ENCODE peak calls at places on chromosomes 12 and 14, in nine cellular contexts. E, Z, O, R, V, P, D, X and U are unnamed samples.

GRCh38 chr14:72781476-72782181 is 112.3 kb downstream of the DPF3 start:
- DNase-seq in Z (no peak), P (no peak), D (peak), X (no peak), O (no peak), V (peak), E (peak), R (no peak), U (no peak)

GRCh38 chr12:107884769-107885694 is 110.5 kb downstream of the ASCL4 start:
- DNase-seq in P (peak), V (peak), D (peak), E (peak), R (peak), X (no peak), Z (peak), O (no peak), U (peak)

GRCh38 chr12:617304-617915 is 45.8 kb downstream of the NINJ2 start:
- DNase-seq in P (peak), V (peak), O (no peak), E (no peak), X (no peak), D (no peak), Z (peak), R (no peak), U (peak)

GRCh38 chr12:38585090-38585489 is 268.5 kb downstream of the ALG10B start:
- DNase-seq in D (no peak), Z (no peak), X (no peak), V (no peak), R (no peak), E (no peak), P (no peak), O (no peak), U (no peak)

GRCh38 chr14:97796511-97796910 is 999.3 kb downstream of the VRK1 start:
- DNase-seq in X (no peak), E (no peak), Z (no peak), O (no peak), V (no peak), P (no peak), R (no peak), D (no peak), U (no peak)

GRCh38 chr12:89261210-89261609 is 91.1 kb downstream of the DUSP6 start:
- DNase-seq in D (no peak), V (no peak), Z (no peak), P (no peak), E (no peak), X (no peak), O (no peak), R (no peak), U (no peak)

GRCh38 chr12:124862768-124863408 is 776 bp downstream of the SCARB1 start:
- DNase-seq in P (peak), R (no peak), E (peak), V (peak), Z (no peak), X (no peak), D (peak), O (no peak), U (no peak)

GRCh38 chr12:6927379-6927991 is at the start of gene ATN1:
- DNase-seq in R (peak), O (peak), X (no peak), P (peak), Z (peak), V (peak), E (no peak), D (peak), U (peak)

GRCh38 chr12:100895197-100895596 is 100.6 kb downstream of the ANO4 start:
- DNase-seq in D (no peak), E (no peak), R (no peak), Z (no peak), O (no peak), X (no peak), P (no peak), V (no peak), U (no peak)

GRCh38 chr12:42450248-42450647 is 124.3 kb downstream of the PPHLN1 start:
- DNase-seq in V (no peak), O (no peak), P (no peak), D (no peak), X (no peak), E (no peak), R (no peak), Z (no peak), U (no peak)

GRCh38 chr14:60348211-60348610 is 99.2 kb downstream of the PPM1A start:
- DNase-seq in O (no peak), X (no peak), Z (no peak), R (no peak), V (no peak), P (no peak), E (no peak), D (no peak), U (no peak)

GRCh38 chr12:1531160-1531653 is 63.2 kb downstream of the FBXL14 start:
- DNase-seq in O (no peak), X (no peak), D (no peak), P (no peak), R (no peak), V (no peak), E (no peak), Z (no peak), U (peak)

GRCh38 chr12:40262657-40263056 is 37.9 kb downstream of the LRRK2 start:
- DNase-seq in V (no peak), O (no peak), D (no peak), R (no peak), X (no peak), Z (no peak), P (no peak), E (no peak), U (no peak)

GRCh38 chr12:118164798-118165486 is 29.0 kb downstream of the PEBP1 start:
- DNase-seq in X (no peak), P (peak), D (peak), Z (no peak), V (peak), R (no peak), E (peak), O (no peak), U (peak)

GRCh38 chr14:64938972-64939816 is 3.4 kb downstream of the GPX2 start:
- DNase-seq in E (no peak), D (no peak), Z (no peak), P (no peak), X (no peak), O (no peak), V (peak), R (no peak), U (no peak)

GRCh38 chr12:2884810-2885209 is 5.9 kb upstream of the TULP3 start:
- DNase-seq in E (no peak), R (no peak), Z (no peak), V (no peak), X (no peak), D (no peak), P (no peak), O (no peak), U (no peak)

GRCh38 chr12:122473543-122474323 is 27.0 kb downstream of the ZCCHC8 start:
- DNase-seq in R (no peak), X (peak), D (no peak), Z (no peak), O (peak), P (no peak), V (no peak), E (peak), U (no peak)

GRCh38 chr12:6554168-6554989 is 1.5 kb downstream of the IFFO1 start:
- DNase-seq in R (peak), P (peak), Z (peak), X (peak), D (peak), E (peak), O (no peak), V (peak), U (peak)

GRCh38 chr12:15978431-15978950 is 67.4 kb downstream of the DERA start:
- DNase-seq in E (peak), Z (no peak), R (no peak), V (peak), P (no peak), X (no peak), D (no peak), O (no peak), U (no peak)

GRCh38 chr12:116057356-116057755 is 220.1 kb downstream of the MED13L start:
- DNase-seq in V (no peak), R (no peak), E (no peak), D (no peak), O (no peak), Z (no peak), X (no peak), P (no peak), U (no peak)

GRCh38 chr14:51368721-51369163 is 128.7 kb downstream of the TMX1 start:
- DNase-seq in V (no peak), O (peak), D (no peak), E (peak), P (no peak), X (no peak), Z (no peak), R (no peak), U (no peak)

GRCh38 chr12:42129595-42130204 is 15.0 kb downstream of the GXYLT1 start:
- DNase-seq in P (peak), D (peak), V (peak), R (no peak), O (no peak), Z (no peak), X (no peak), E (peak), U (no peak)

GRCh38 chr12:120936197-120936596 is 32.0 kb upstream of the SPPL3 start:
- DNase-seq in D (no peak), X (no peak), V (no peak), Z (no peak), P (no peak), E (no peak), O (no peak), R (no peak), U (no peak)

GRCh38 chr12:85963322-85963721 is 89.2 kb downstream of the NTS start:
- DNase-seq in P (no peak), R (no peak), O (no peak), Z (no peak), X (no peak), V (no peak), D (no peak), E (no peak), U (no peak)

GRCh38 chr14:87457727-87458126 is 535.3 kb downstream of the GALC start:
- DNase-seq in X (no peak), O (no peak), Z (no peak), P (no peak), E (no peak), D (no peak), V (no peak), R (no peak), U (no peak)

GRCh38 chr12:124705545-124706138 is 138.2 kb upstream of the NCOR2 start:
- DNase-seq in X (no peak), V (no peak), Z (no peak), R (no peak), O (no peak), E (no peak), D (no peak), P (peak), U (no peak)

GRCh38 chr14:61331992-61332657 is 10.7 kb downstream of the PRKCH start:
- DNase-seq in V (no peak), P (no peak), D (no peak), E (no peak), X (no peak), R (no peak), O (no peak), Z (no peak), U (no peak)

GRCh38 chr12:45213107-45213506 is 2.8 kb upstream of the ANO6 start:
- DNase-seq in E (no peak), R (no peak), D (no peak), X (no peak), O (no peak), V (no peak), P (no peak), Z (no peak), U (no peak)

GRCh38 chr14:84750763-84751554 is 779.0 kb upstream of the FLRT2 start:
- DNase-seq in V (no peak), E (no peak), Z (no peak), D (no peak), X (no peak), P (no peak), R (no peak), O (no peak), U (no peak)

GRCh38 chr12:22924391-22924790 is 299.4 kb downstream of the ETNK1 start:
- DNase-seq in V (no peak), P (no peak), Z (no peak), R (no peak), D (no peak), X (no peak), E (no peak), O (no peak), U (no peak)

GRCh38 chr12:10717410-10717809 is 5.7 kb downstream of the YBX3 start:
- DNase-seq in D (no peak), Z (no peak), V (no peak), E (peak), P (no peak), R (no peak), X (no peak), O (no peak), U (no peak)

GRCh38 chr12:20367731-20368652 is at the start of gene PDE3A:
- DNase-seq in E (peak), O (no peak), P (peak), X (no peak), R (no peak), D (peak), V (peak), Z (peak), U (peak)

GRCh38 chr12:3097186-3097804 is 20.1 kb downstream of the TSPAN9 start:
- DNase-seq in D (no peak), E (no peak), R (no peak), O (no peak), V (no peak), Z (peak), P (peak), X (no peak), U (no peak)

GRCh38 chr14:95533391-95533821 is 1.4 kb upstream of the GLRX5 start:
- DNase-seq in E (no peak), R (no peak), X (no peak), V (no peak), O (peak), Z (no peak), D (no peak), P (peak), U (no peak)

GRCh38 chr12:91098942-91099341 is 12.4 kb downstream of the LUM start:
- DNase-seq in D (no peak), R (no peak), X (no peak), Z (no peak), P (no peak), E (no peak), O (no peak), V (no peak), U (no peak)

GRCh38 chr12:14621821-14622220 is 54.1 kb upstream of the PLBD1 start:
- DNase-seq in R (no peak), E (no peak), X (no peak), Z (no peak), P (no peak), D (no peak), O (no peak), V (no peak), U (no peak)
- TF ChIP-seq CTCF in R (no peak), E (no peak), X (no peak), Z (no peak), P (no peak), D (no peak), O (no peak), V (no peak), U (no peak)

GRCh38 chr12:51246254-51246853 is 7.7 kb downstream of the DAZAP2 start:
- DNase-seq in X (no peak), V (no peak), O (no peak), Z (no peak), R (peak), D (no peak), E (no peak), P (peak), U (no peak)
- TF ChIP-seq CTCF in X (no peak), V (peak), O (no peak), Z (no peak), R (no peak), D (no peak), E (no peak), P (peak), U (no peak)

GRCh38 chr14:22597771-22598098 is 365 bp upstream of the ABHD4 start:
- DNase-seq in X (no peak), O (no peak), D (no peak), Z (no peak), P (no peak), V (no peak), E (no peak), R (no peak), U (no peak)

GRCh38 chr14:22598099-22598895 is at the start of gene ABHD4:
- DNase-seq in O (peak), P (peak), E (peak), R (peak), Z (peak), D (peak), X (peak), V (peak), U (peak)

GRCh38 chr14:22600027-22600426 is 1.9 kb downstream of the ABHD4 start:
- DNase-seq in P (no peak), R (no peak), O (no peak), Z (no peak), X (no peak), V (no peak), E (no peak), D (no peak), U (no peak)

GRCh38 chr14:22599349-22599748 is 1.2 kb downstream of the ABHD4 start:
- DNase-seq in R (no peak), X (no peak), O (no peak), Z (no peak), E (no peak), D (no peak), V (no peak), P (no peak), U (no peak)

GRCh38 chr14:22598896-22599244 is 770 bp downstream of the ABHD4 start:
- DNase-seq in X (no peak), D (peak), O (peak), R (no peak), P (no peak), Z (no peak), E (peak), V (peak), U (no peak)
- TF ChIP-seq CTCF in X (no peak), D (peak), O (peak), R (no peak), P (no peak), Z (peak), E (no peak), V (peak), U (no peak)

GRCh38 chr12:109770861-109771670 is 57.4 kb downstream of the FAM222A start:
- DNase-seq in Z (peak), V (no peak), O (no peak), E (no peak), P (no peak), D (no peak), R (peak), X (no peak), U (no peak)

GRCh38 chr12:109771746-109772621 is 58.4 kb downstream of the FAM222A start:
- DNase-seq in P (no peak), D (no peak), V (no peak), R (peak), E (no peak), Z (peak), X (no peak), O (no peak), U (no peak)

GRCh38 chr12:109770104-109770860 is 56.7 kb downstream of the FAM222A start:
- DNase-seq in P (no peak), R (peak), O (no peak), V (no peak), D (no peak), Z (peak), X (no peak), E (no peak), U (no peak)

GRCh38 chr12:109773384-109774011 is 59.7 kb downstream of the TRPV4 start:
- DNase-seq in Z (peak), E (peak), P (no peak), O (no peak), V (no peak), D (no peak), X (no peak), R (no peak), U (no peak)

GRCh38 chr12:109772622-109773321 is 59.1 kb downstream of the FAM222A start:
- DNase-seq in V (no peak), O (no peak), X (no peak), E (no peak), Z (peak), P (no peak), D (no peak), R (no peak), U (no peak)
- TF ChIP-seq CTCF in V (no peak), O (no peak), X (no peak), E (no peak), Z (no peak), P (no peak), D (no peak), R (no peak), U (no peak)

GRCh38 chr12:94710933-94711332 is 60.6 kb upstream of the TMCC3 start:
- DNase-seq in D (peak), V (peak), E (no peak), O (no peak), Z (no peak), R (no peak), X (no peak), P (peak), U (peak)
- TF ChIP-seq CTCF in D (peak), V (peak), E (no peak), O (no peak), Z (peak), R (peak), X (no peak), P (peak), U (peak)

GRCh38 chr12:101935769-101936741 is 58.7 kb downstream of the DRAM1 start:
- DNase-seq in D (no peak), R (no peak), P (no peak), V (no peak), O (peak), Z (no peak), X (no peak), E (peak), U (no peak)
- TF ChIP-seq CTCF in D (no peak), R (no peak), P (no peak), V (no peak), O (peak), Z (no peak), X (no peak), E (no peak), U (no peak)

GRCh38 chr14:77799863-77800730 is at the start of gene ADCK1:
- DNase-seq in V (peak), D (peak), X (peak), P (peak), E (peak), R (peak), Z (peak), O (peak), U (peak)
- TF ChIP-seq CTCF in V (peak), D (no peak), X (no peak), P (peak), E (no peak), R (peak), Z (peak), O (peak), U (no peak)

GRCh38 chr12:53500776-53501614 is at the start of gene TARBP2:
- DNase-seq in D (peak), R (peak), X (peak), V (peak), Z (peak), O (peak), E (peak), P (peak), U (peak)
- TF ChIP-seq CTCF in D (no peak), R (no peak), X (no peak), V (no peak), Z (no peak), O (no peak), E (no peak), P (no peak), U (no peak)

GRCh38 chr14:70907172-70907995 is at the start of gene PCNX1:
- DNase-seq in X (peak), E (peak), V (peak), Z (peak), O (peak), P (peak), D (peak), R (peak), U (peak)
- TF ChIP-seq CTCF in X (no peak), E (peak), V (peak), Z (peak), O (peak), P (peak), D (peak), R (peak), U (peak)